ENCODE peak calls at places on chromosome 4, in nine cellular contexts. I, K, B, A, Z, O, R, H and T are unnamed samples.

GRCh38 chr4:76177709-76178108 is 29.5 kb upstream of the NUP54 start:
- DNase-seq in I (no peak), H (no peak), K (no peak), B (no peak), O (no peak), Z (no peak), A (peak; percentile 20), R (no peak), T (peak; percentile 11)

GRCh38 chr4:183945741-183946140 is 40.6 kb downstream of the STOX2 start:
- DNase-seq in K (no peak), Z (no peak), O (no peak), H (no peak), R (no peak), A (no peak), B (no peak), I (no peak), T (no peak)

GRCh38 chr4:143127621-143128020 is 57.1 kb upstream of the USP38 start:
- DNase-seq in H (no peak), A (no peak), K (no peak), R (no peak), B (no peak), O (no peak), Z (no peak), I (no peak), T (no peak)

GRCh38 chr4:48047421-48047844 is 30.9 kb downstream of the NIPAL1 start:
- DNase-seq in A (peak; percentile 23), K (no peak), B (no peak), H (no peak), R (no peak), Z (peak; percentile 36), I (peak; percentile 20), O (no peak), T (no peak)

GRCh38 chr4:8274772-8275241 is 5.3 kb downstream of the HTRA3 start:
- DNase-seq in R (peak; percentile 77), K (peak; percentile 98), A (peak; percentile 97), Z (peak; percentile 65), B (no peak), I (no peak), H (no peak), O (no peak), T (peak; percentile 99)

GRCh38 chr4:152348670-152349069 is 187.2 kb downstream of the FBXW7 start:
- DNase-seq in H (no peak), B (peak; percentile 41), K (no peak), R (no peak), Z (no peak), I (no peak), O (no peak), A (peak; percentile 47), T (peak; percentile 56)

GRCh38 chr4:157172011-157172410 is 48.5 kb upstream of the GRIA2 start:
- DNase-seq in R (no peak), K (no peak), B (no peak), I (no peak), A (peak; percentile 43), O (no peak), H (no peak), Z (no peak), T (peak; percentile 33)

GRCh38 chr4:87633239-87633638 is 16.8 kb upstream of the DMP1 start:
- DNase-seq in I (no peak), Z (no peak), R (no peak), O (peak; percentile 45), H (no peak), A (peak; percentile 64), K (no peak), B (no peak), T (peak; percentile 8)

GRCh38 chr4:53529025-53529424 is 62.3 kb downstream of the LNX1 start:
- DNase-seq in O (no peak), K (no peak), Z (no peak), B (no peak), R (peak; percentile 61), I (no peak), H (no peak), A (no peak), T (no peak)

GRCh38 chr4:54568184-54568583 is 89.6 kb upstream of the KIT start:
- DNase-seq in I (no peak), Z (no peak), H (no peak), A (peak; percentile 77), K (no peak), B (no peak), R (no peak), O (peak; percentile 68), T (peak; percentile 84)

GRCh38 chr4:9812530-9813340 is 31.3 kb downstream of the DRD5 start:
- DNase-seq in I (no peak), H (no peak), R (no peak), A (no peak), B (no peak), K (no peak), O (no peak), Z (no peak), T (peak; percentile 70)

GRCh38 chr4:88457307-88458090 is 580 bp downstream of the HERC5 start:
- DNase-seq in Z (peak; percentile 41), K (peak; percentile 77), R (no peak), B (peak; percentile 77), I (peak; percentile 15), H (peak; percentile 48), O (no peak), A (no peak), T (peak; percentile 65)

GRCh38 chr4:13484749-13485345 is 707 bp upstream of the RAB28 start:
- DNase-seq in K (no peak), Z (no peak), I (no peak), R (no peak), H (no peak), A (peak; percentile 43), B (peak; percentile 48), O (no peak), T (peak; percentile 50)

GRCh38 chr4:123083612-123084011 is 161.2 kb upstream of the NUDT6 start:
- DNase-seq in O (no peak), Z (no peak), H (no peak), I (no peak), K (no peak), R (no peak), B (no peak), A (no peak), T (no peak)

GRCh38 chr4:845233-845835 is 19.4 kb upstream of the CPLX1 start:
- DNase-seq in A (peak; percentile 47), I (no peak), R (no peak), H (no peak), B (no peak), O (no peak), Z (no peak), K (no peak), T (peak; percentile 77)

GRCh38 chr4:2256156-2256731 is 5.7 kb downstream of the MXD4 start:
- DNase-seq in O (no peak), K (peak; percentile 79), I (no peak), B (no peak), A (no peak), R (peak; percentile 1), Z (peak; percentile 18), H (peak; percentile 26), T (no peak)

GRCh38 chr4:23728393-23728792 is 161.5 kb downstream of the PPARGC1A start:
- DNase-seq in R (no peak), I (no peak), H (peak; percentile 42), Z (no peak), A (peak; percentile 79), B (no peak), K (no peak), O (peak; percentile 38), T (peak; percentile 75)

GRCh38 chr4:172352351-172352750 is 539.1 kb downstream of the GALNTL6 start:
- DNase-seq in I (no peak), H (no peak), O (no peak), Z (no peak), K (no peak), B (no peak), A (no peak), R (no peak), T (no peak)

GRCh38 chr4:21596521-21596920 is 352.1 kb downstream of the KCNIP4 start:
- DNase-seq in Z (no peak), O (no peak), R (no peak), I (no peak), K (no peak), B (peak; percentile 49), A (no peak), H (no peak), T (no peak)

GRCh38 chr4:144399927-144400326 is 246.0 kb upstream of the HHIP start:
- DNase-seq in Z (no peak), A (peak; percentile 94), B (no peak), H (peak; percentile 83), I (no peak), O (peak; percentile 94), R (no peak), K (no peak), T (peak; percentile 72)

GRCh38 chr4:99821918-99822503 is 5.4 kb downstream of the DAPP1 start:
- DNase-seq in A (no peak), O (no peak), H (no peak), R (no peak), K (no peak), B (no peak), I (no peak), Z (no peak), T (no peak)

GRCh38 chr4:185920171-185920570 is 108.2 kb upstream of the SORBS2 start:
- DNase-seq in O (no peak), H (no peak), A (no peak), B (no peak), K (no peak), R (no peak), Z (no peak), I (no peak), T (no peak)

GRCh38 chr4:137238456-137238855 is 293.8 kb downstream of the PCDH18 start:
- DNase-seq in B (no peak), H (no peak), I (no peak), A (no peak), R (peak; percentile 5), Z (no peak), K (no peak), O (no peak), T (no peak)

GRCh38 chr4:186881521-186882220 is 158.0 kb upstream of the FAT1 start:
- DNase-seq in R (no peak), Z (no peak), K (no peak), A (no peak), H (no peak), O (no peak), I (no peak), B (no peak), T (peak; percentile 70)

GRCh38 chr4:78369691-78370090 is 181.9 kb upstream of the ANXA3 start:
- DNase-seq in B (peak; percentile 68), K (no peak), O (no peak), R (peak; percentile 19), H (no peak), A (no peak), I (no peak), Z (no peak), T (peak; percentile 63)

GRCh38 chr4:184688447-184688846 is 38.9 kb downstream of the PRIMPOL start:
- DNase-seq in H (peak; percentile 66), A (peak; percentile 80), B (peak; percentile 53), O (peak; percentile 36), Z (no peak), I (no peak), R (peak; percentile 41), K (no peak), T (peak; percentile 97)

GRCh38 chr4:25367004-25367621 is 9.9 kb upstream of the ANAPC4 start:
- DNase-seq in A (peak; percentile 75), R (no peak), O (no peak), B (peak; percentile 71), I (no peak), H (no peak), Z (no peak), K (no peak), T (peak; percentile 52)

GRCh38 chr4:72429397-72429889 is 139.6 kb downstream of the ADAMTS3 start:
- DNase-seq in O (no peak), R (no peak), A (no peak), K (no peak), H (no peak), Z (no peak), I (no peak), B (no peak), T (no peak)

GRCh38 chr4:185542626-185543336 is 7.5 kb upstream of the PDLIM3 start:
- DNase-seq in A (peak; percentile 83), Z (peak; percentile 50), I (no peak), H (no peak), O (no peak), R (no peak), K (peak; percentile 88), B (no peak), T (no peak)

GRCh38 chr4:121675715-121676114 is 21.1 kb downstream of the ANXA5 start:
- DNase-seq in R (no peak), Z (no peak), O (no peak), I (no peak), B (peak; percentile 32), H (no peak), A (peak; percentile 56), K (no peak), T (peak; percentile 50)

GRCh38 chr4:113148925-113149324 is 99.5 kb downstream of the ANK2 start:
- DNase-seq in I (no peak), Z (no peak), K (no peak), A (no peak), O (no peak), R (peak; percentile 56), H (no peak), B (peak; percentile 62), T (no peak)